ENCODE peak calls at places on chromosomes 16 and 17, in ten cellular contexts. One of them, this sample, is unnamed.

GRCh38 chr17:81477173-81477572 is 35.4 kb downstream of the ACTG1 start:
- DNase-seq in left lobe of liver: no peak
- DNase-seq in body of pancreas: no peak
- DNase-seq in IMR-90: no peak
- DNase-seq in AG09319: no peak
- DNase-seq in naive B cell: no peak
- DNase-seq in NCI-H1105: no peak
- DNase-seq in NCI-H345: no peak
- DNase-seq in H7: no peak
- DNase-seq in stimulated activated CD8-positive, alpha-beta memory T cell treated with anti-CD3 and anti-CD28 coated beads, Interleukin-12 subunit alpha, Interleukin-12 subunit beta, amount 100 ng/mL, for 4 hours: no peak
- DNase-seq in this sample: no peak

GRCh38 chr17:17545031-17545820 is 46.3 kb downstream of the PEMT start:
- DNase-seq in left lobe of liver: no peak
- DNase-seq in body of pancreas: no peak
- DNase-seq in IMR-90: peak
- DNase-seq in AG09319: no peak
- DNase-seq in naive B cell: no peak
- DNase-seq in NCI-H1105: no peak
- DNase-seq in NCI-H345: no peak
- DNase-seq in H7: no peak
- DNase-seq in stimulated activated CD8-positive, alpha-beta memory T cell treated with anti-CD3 and anti-CD28 coated beads, Interleukin-12 subunit alpha, Interleukin-12 subunit beta, amount 100 ng/mL, for 4 hours: no peak
- DNase-seq in this sample: no peak

GRCh38 chr17:1143573-1143972 is 36.2 kb downstream of the ABR start:
- DNase-seq in left lobe of liver: no peak
- DNase-seq in body of pancreas: no peak
- DNase-seq in IMR-90: peak
- DNase-seq in AG09319: no peak
- DNase-seq in naive B cell: no peak
- DNase-seq in NCI-H1105: no peak
- DNase-seq in NCI-H345: no peak
- DNase-seq in H7: peak
- DNase-seq in stimulated activated CD8-positive, alpha-beta memory T cell treated with anti-CD3 and anti-CD28 coated beads, Interleukin-12 subunit alpha, Interleukin-12 subunit beta, amount 100 ng/mL, for 4 hours: no peak
- DNase-seq in this sample: no peak

GRCh38 chr16:4319454-4319853 is 3.6 kb downstream of the GLIS2 start:
- DNase-seq in left lobe of liver: no peak
- DNase-seq in body of pancreas: no peak
- DNase-seq in IMR-90: no peak
- DNase-seq in AG09319: no peak
- DNase-seq in naive B cell: peak
- DNase-seq in NCI-H1105: no peak
- DNase-seq in NCI-H345: no peak
- DNase-seq in H7: no peak
- DNase-seq in stimulated activated CD8-positive, alpha-beta memory T cell treated with anti-CD3 and anti-CD28 coated beads, Interleukin-12 subunit alpha, Interleukin-12 subunit beta, amount 100 ng/mL, for 4 hours: peak
- DNase-seq in this sample: no peak

GRCh38 chr17:46756061-46756735 is 62.3 kb downstream of the WNT3 start:
- DNase-seq in left lobe of liver: no peak
- DNase-seq in body of pancreas: no peak
- DNase-seq in IMR-90: no peak
- DNase-seq in AG09319: no peak
- DNase-seq in naive B cell: no peak
- DNase-seq in NCI-H1105: no peak
- DNase-seq in NCI-H345: no peak
- DNase-seq in H7: no peak
- DNase-seq in stimulated activated CD8-positive, alpha-beta memory T cell treated with anti-CD3 and anti-CD28 coated beads, Interleukin-12 subunit alpha, Interleukin-12 subunit beta, amount 100 ng/mL, for 4 hours: no peak
- DNase-seq in this sample: no peak

GRCh38 chr17:47009759-47010594 is 30.9 kb upstream of the RPRML start:
- DNase-seq in left lobe of liver: no peak
- DNase-seq in body of pancreas: no peak
- DNase-seq in IMR-90: no peak
- DNase-seq in AG09319: no peak
- DNase-seq in naive B cell: no peak
- DNase-seq in NCI-H1105: no peak
- DNase-seq in NCI-H345: no peak
- DNase-seq in H7: no peak
- DNase-seq in stimulated activated CD8-positive, alpha-beta memory T cell treated with anti-CD3 and anti-CD28 coated beads, Interleukin-12 subunit alpha, Interleukin-12 subunit beta, amount 100 ng/mL, for 4 hours: no peak
- DNase-seq in this sample: no peak

GRCh38 chr16:77236063-77236511 is 36.9 kb downstream of the SYCE1L start:
- DNase-seq in left lobe of liver: peak
- DNase-seq in body of pancreas: peak
- DNase-seq in IMR-90: peak
- DNase-seq in AG09319: peak
- DNase-seq in naive B cell: peak
- DNase-seq in NCI-H1105: peak
- DNase-seq in NCI-H345: peak
- DNase-seq in H7: peak
- DNase-seq in stimulated activated CD8-positive, alpha-beta memory T cell treated with anti-CD3 and anti-CD28 coated beads, Interleukin-12 subunit alpha, Interleukin-12 subunit beta, amount 100 ng/mL, for 4 hours: peak
- DNase-seq in this sample: peak

GRCh38 chr17:77467513-77467912 is 326.7 kb downstream of the SEC14L1 start:
- DNase-seq in left lobe of liver: no peak
- DNase-seq in body of pancreas: no peak
- DNase-seq in IMR-90: no peak
- DNase-seq in AG09319: no peak
- DNase-seq in naive B cell: no peak
- DNase-seq in NCI-H1105: no peak
- DNase-seq in NCI-H345: no peak
- DNase-seq in H7: no peak
- DNase-seq in stimulated activated CD8-positive, alpha-beta memory T cell treated with anti-CD3 and anti-CD28 coated beads, Interleukin-12 subunit alpha, Interleukin-12 subunit beta, amount 100 ng/mL, for 4 hours: no peak
- DNase-seq in this sample: no peak

This sample was measured in NCI-H510A.